ENCODE peak calls at places on chromosomes 1 and 21, in five cellular contexts. One of them, this sample, is unnamed.

GRCh38 chr1:48688102-48688760 is 88.5 kb downstream of the BEND5 start:
- ATAC-seq in upper lobe of left lung: no peak
- ATAC-seq in HCT116: peak
- ATAC-seq in GM23338: peak
- ATAC-seq in HepG2: peak
- ATAC-seq in this sample: no peak

GRCh38 chr1:35637401-35637809 is 3.9 kb downstream of the PSMB2 start:
- ATAC-seq in upper lobe of left lung: no peak
- ATAC-seq in HCT116: no peak
- ATAC-seq in GM23338: no peak
- ATAC-seq in HepG2: no peak
- ATAC-seq in this sample: no peak

GRCh38 chr1:109370712-109371270 is 26.9 kb downstream of the SORT1 start:
- ATAC-seq in upper lobe of left lung: peak
- ATAC-seq in HCT116: no peak
- ATAC-seq in GM23338: no peak
- ATAC-seq in HepG2: peak
- ATAC-seq in this sample: peak

GRCh38 chr1:225378880-225379279 is 49.0 kb downstream of the LBR start:
- ATAC-seq in upper lobe of left lung: no peak
- ATAC-seq in HCT116: no peak
- ATAC-seq in GM23338: peak
- ATAC-seq in HepG2: peak
- ATAC-seq in this sample: no peak

GRCh38 chr21:42093991-42094417 is 22.9 kb downstream of the UMODL1 start:
- ATAC-seq in upper lobe of left lung: no peak
- ATAC-seq in HCT116: no peak
- ATAC-seq in GM23338: no peak
- ATAC-seq in HepG2: no peak
- ATAC-seq in this sample: peak

GRCh38 chr1:41789616-41790330 is 128.9 kb downstream of the HIVEP3 start:
- ATAC-seq in upper lobe of left lung: no peak
- ATAC-seq in HCT116: no peak
- ATAC-seq in GM23338: peak
- ATAC-seq in HepG2: no peak
- ATAC-seq in this sample: no peak

GRCh38 chr1:208045410-208046252 is 134.7 kb upstream of the CD34 start:
- ATAC-seq in upper lobe of left lung: no peak
- ATAC-seq in HCT116: peak
- ATAC-seq in GM23338: no peak
- ATAC-seq in HepG2: no peak
- ATAC-seq in this sample: no peak

GRCh38 chr1:231272173-231272572 is 31.2 kb downstream of the GNPAT start:
- ATAC-seq in upper lobe of left lung: no peak
- ATAC-seq in HCT116: no peak
- ATAC-seq in GM23338: no peak
- ATAC-seq in HepG2: no peak
- ATAC-seq in this sample: no peak

GRCh38 chr1:211378844-211379243 is 52.2 kb downstream of the TRAF5 start:
- ATAC-seq in upper lobe of left lung: no peak
- ATAC-seq in HCT116: no peak
- ATAC-seq in GM23338: no peak
- ATAC-seq in HepG2: no peak
- ATAC-seq in this sample: no peak

GRCh38 chr1:19606817-19607706 is 37.0 kb upstream of the NBL1 start:
- ATAC-seq in upper lobe of left lung: no peak
- ATAC-seq in HCT116: no peak
- ATAC-seq in GM23338: no peak
- ATAC-seq in HepG2: no peak
- ATAC-seq in this sample: no peak

GRCh38 chr1:55568732-55569131 is 353.6 kb upstream of the USP24 start:
- ATAC-seq in upper lobe of left lung: no peak
- ATAC-seq in HCT116: no peak
- ATAC-seq in GM23338: no peak
- ATAC-seq in HepG2: no peak
- ATAC-seq in this sample: no peak

GRCh38 chr1:107058245-107059032 is 2.0 kb downstream of the PRMT6 start:
- ATAC-seq in upper lobe of left lung: no peak
- ATAC-seq in HCT116: no peak
- ATAC-seq in GM23338: no peak
- ATAC-seq in HepG2: no peak
- ATAC-seq in this sample: no peak

GRCh38 chr1:160117709-160118183 is 2.2 kb downstream of the ATP1A2 start:
- ATAC-seq in upper lobe of left lung: peak
- ATAC-seq in HCT116: no peak
- ATAC-seq in GM23338: peak
- ATAC-seq in HepG2: no peak
- ATAC-seq in this sample: peak

GRCh38 chr1:235060607-235061470 is 67.8 kb downstream of the TOMM20 start:
- ATAC-seq in upper lobe of left lung: no peak
- ATAC-seq in HCT116: peak
- ATAC-seq in GM23338: peak
- ATAC-seq in HepG2: peak
- ATAC-seq in this sample: peak

GRCh38 chr1:115456441-115456961 is 118.5 kb upstream of the NGF start:
- ATAC-seq in upper lobe of left lung: no peak
- ATAC-seq in HCT116: no peak
- ATAC-seq in GM23338: no peak
- ATAC-seq in HepG2: no peak
- ATAC-seq in this sample: no peak

GRCh38 chr1:189141056-189141455 is 1336.6 kb downstream of the BRINP3 start:
- ATAC-seq in upper lobe of left lung: peak
- ATAC-seq in HCT116: no peak
- ATAC-seq in GM23338: no peak
- ATAC-seq in HepG2: no peak
- ATAC-seq in this sample: peak

GRCh38 chr1:51962486-51963356 is 27.8 kb downstream of the RAB3B start:
- ATAC-seq in upper lobe of left lung: no peak
- ATAC-seq in HCT116: no peak
- ATAC-seq in GM23338: no peak
- ATAC-seq in HepG2: no peak
- ATAC-seq in this sample: no peak

GRCh38 chr1:161013104-161013590 is 7.8 kb downstream of the F11R start:
- ATAC-seq in upper lobe of left lung: no peak
- ATAC-seq in HCT116: no peak
- ATAC-seq in GM23338: peak
- ATAC-seq in HepG2: peak
- ATAC-seq in this sample: no peak

GRCh38 chr1:38000529-38001453 is 4.5 kb downstream of the FHL3 start:
- ATAC-seq in upper lobe of left lung: no peak
- ATAC-seq in HCT116: peak
- ATAC-seq in GM23338: peak
- ATAC-seq in HepG2: peak
- ATAC-seq in this sample: peak

GRCh38 chr1:7262611-7263010 is 477.4 kb downstream of the CAMTA1 start:
- ATAC-seq in upper lobe of left lung: no peak
- ATAC-seq in HCT116: no peak
- ATAC-seq in GM23338: no peak
- ATAC-seq in HepG2: no peak
- ATAC-seq in this sample: no peak

GRCh38 chr1:223271085-223271781 is 92.7 kb downstream of the SUSD4 start:
- ATAC-seq in upper lobe of left lung: no peak
- ATAC-seq in HCT116: no peak
- ATAC-seq in GM23338: no peak
- ATAC-seq in HepG2: no peak
- ATAC-seq in this sample: no peak

GRCh38 chr1:3778590-3779264 is 6.2 kb downstream of the SMIM1 start:
- ATAC-seq in upper lobe of left lung: no peak
- ATAC-seq in HCT116: no peak
- ATAC-seq in GM23338: no peak
- ATAC-seq in HepG2: no peak
- ATAC-seq in this sample: no peak

GRCh38 chr1:11797525-11798216 is 8.1 kb downstream of the MTHFR start:
- ATAC-seq in upper lobe of left lung: no peak
- ATAC-seq in HCT116: no peak
- ATAC-seq in GM23338: no peak
- ATAC-seq in HepG2: no peak
- ATAC-seq in this sample: peak

GRCh38 chr1:224245188-224245587 is 62.1 kb downstream of the DEGS1 start:
- ATAC-seq in upper lobe of left lung: peak
- ATAC-seq in HCT116: no peak
- ATAC-seq in GM23338: no peak
- ATAC-seq in HepG2: no peak
- ATAC-seq in this sample: peak

GRCh38 chr1:229208481-229208880 is 62.4 kb upstream of the RAB4A start:
- ATAC-seq in upper lobe of left lung: no peak
- ATAC-seq in HCT116: no peak
- ATAC-seq in GM23338: no peak
- ATAC-seq in HepG2: no peak
- ATAC-seq in this sample: no peak

GRCh38 chr1:230909974-230910754 is 41.8 kb upstream of the C1orf198 start:
- ATAC-seq in upper lobe of left lung: peak
- ATAC-seq in HCT116: no peak
- ATAC-seq in GM23338: no peak
- ATAC-seq in HepG2: no peak
- ATAC-seq in this sample: peak

GRCh38 chr1:157882560-157882959 is 41.0 kb upstream of the CD5L start:
- ATAC-seq in upper lobe of left lung: no peak
- ATAC-seq in HCT116: no peak
- ATAC-seq in GM23338: no peak
- ATAC-seq in HepG2: no peak
- ATAC-seq in this sample: no peak

GRCh38 chr1:7018826-7019225 is 233.6 kb downstream of the CAMTA1 start:
- ATAC-seq in upper lobe of left lung: no peak
- ATAC-seq in HCT116: no peak
- ATAC-seq in GM23338: no peak
- ATAC-seq in HepG2: no peak
- ATAC-seq in this sample: no peak

GRCh38 chr1:21599402-21599801 is 69.8 kb downstream of the RAP1GAP start:
- ATAC-seq in upper lobe of left lung: no peak
- ATAC-seq in HCT116: no peak
- ATAC-seq in GM23338: no peak
- ATAC-seq in HepG2: no peak
- ATAC-seq in this sample: no peak

GRCh38 chr1:84247425-84248220 is 53.9 kb upstream of the SAMD13 start:
- ATAC-seq in upper lobe of left lung: no peak
- ATAC-seq in HCT116: peak
- ATAC-seq in GM23338: no peak
- ATAC-seq in HepG2: peak
- ATAC-seq in this sample: no peak

GRCh38 chr1:23426828-23427227 is 2.3 kb upstream of the TCEA3 start:
- ATAC-seq in upper lobe of left lung: no peak
- ATAC-seq in HCT116: no peak
- ATAC-seq in GM23338: no peak
- ATAC-seq in HepG2: no peak
- ATAC-seq in this sample: no peak

GRCh38 chr1:23422955-23423354 is 1.6 kb downstream of the TCEA3 start:
- ATAC-seq in upper lobe of left lung: no peak
- ATAC-seq in HCT116: no peak
- ATAC-seq in GM23338: no peak
- ATAC-seq in HepG2: no peak
- ATAC-seq in this sample: no peak

GRCh38 chr1:23422313-23422877 is 2.2 kb downstream of the TCEA3 start:
- ATAC-seq in upper lobe of left lung: peak
- ATAC-seq in HCT116: no peak
- ATAC-seq in GM23338: no peak
- ATAC-seq in HepG2: no peak
- ATAC-seq in this sample: peak

GRCh38 chr1:23423415-23424170 is 955 bp downstream of the TCEA3 start:
- ATAC-seq in upper lobe of left lung: peak
- ATAC-seq in HCT116: no peak
- ATAC-seq in GM23338: peak
- ATAC-seq in HepG2: peak
- ATAC-seq in this sample: peak

DNA sequence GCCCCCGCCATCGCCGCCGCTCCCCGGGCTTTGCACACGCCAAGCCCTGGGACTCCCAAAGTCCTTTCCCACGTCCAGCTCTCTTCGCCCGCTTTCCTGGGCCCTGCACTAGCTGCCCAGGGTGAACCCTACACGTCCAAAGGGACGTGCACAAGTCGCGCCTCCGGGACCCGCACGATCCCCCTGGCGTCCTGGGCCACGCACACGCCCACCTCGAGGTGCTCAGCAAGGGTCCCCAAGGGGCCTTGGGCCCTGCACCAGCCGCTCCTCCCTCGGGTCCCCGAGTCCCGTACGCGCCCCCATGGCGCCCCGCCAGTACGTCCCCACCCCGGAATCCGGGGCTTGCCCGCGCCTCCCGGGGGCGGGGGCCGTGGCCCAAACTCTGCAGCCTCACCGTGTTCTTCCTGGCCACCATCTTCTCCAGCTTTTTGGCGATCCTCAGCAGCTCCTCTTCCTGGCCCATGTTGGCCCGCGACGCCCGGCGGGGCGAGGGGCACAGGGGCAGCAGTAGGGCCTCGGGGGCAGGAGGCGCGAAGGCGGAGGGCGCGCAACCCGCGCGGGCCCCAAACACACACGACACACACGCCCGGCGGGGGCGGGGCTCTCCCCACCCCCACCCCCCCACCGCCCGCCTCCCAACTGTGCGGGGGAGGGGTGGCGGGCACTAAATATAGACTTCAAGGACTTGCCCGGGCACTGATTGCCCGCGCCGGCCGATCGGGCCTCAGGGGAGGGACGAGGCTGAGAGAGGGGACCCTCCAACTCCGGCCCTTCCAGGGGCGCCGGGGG is at the start of gene TCEA3:
- ATAC-seq in upper lobe of left lung: peak
- ATAC-seq in HCT116: peak
- ATAC-seq in GM23338: peak
- ATAC-seq in HepG2: peak
- ATAC-seq in this sample: peak
- TF ChIP-seq POLR2AphosphoS5 in upper lobe of left lung: no peak
- TF ChIP-seq POLR2AphosphoS5 in HCT116: no peak
- TF ChIP-seq POLR2AphosphoS5 in GM23338: no peak
- TF ChIP-seq POLR2AphosphoS5 in HepG2: peak
- TF ChIP-seq POLR2AphosphoS5 in this sample: no peak

GRCh38 chr1:39919545-39919944 is 17.8 kb upstream of the MYCL start:
- ATAC-seq in upper lobe of left lung: peak
- ATAC-seq in HCT116: peak
- ATAC-seq in GM23338: peak
- ATAC-seq in HepG2: peak
- ATAC-seq in this sample: peak
- TF ChIP-seq POLR2AphosphoS5 in upper lobe of left lung: no peak
- TF ChIP-seq POLR2AphosphoS5 in HCT116: no peak
- TF ChIP-seq POLR2AphosphoS5 in GM23338: no peak
- TF ChIP-seq POLR2AphosphoS5 in HepG2: no peak
- TF ChIP-seq POLR2AphosphoS5 in this sample: no peak

GRCh38 chr21:39400173-39400572 is 45.4 kb downstream of the LCA5L start:
- ATAC-seq in upper lobe of left lung: no peak
- ATAC-seq in HCT116: no peak
- ATAC-seq in GM23338: no peak
- ATAC-seq in HepG2: no peak
- ATAC-seq in this sample: no peak

GRCh38 chr21:39392296-39392695 is 43.4 kb upstream of the HMGN1 start:
- ATAC-seq in upper lobe of left lung: no peak
- ATAC-seq in HCT116: no peak
- ATAC-seq in GM23338: no peak
- ATAC-seq in HepG2: no peak
- ATAC-seq in this sample: no peak

GRCh38 chr21:39392981-39393380 is 44.1 kb upstream of the HMGN1 start:
- ATAC-seq in upper lobe of left lung: no peak
- ATAC-seq in HCT116: no peak
- ATAC-seq in GM23338: no peak
- ATAC-seq in HepG2: no peak
- ATAC-seq in this sample: no peak

GRCh38 chr21:39397651-39398385 is 47.8 kb downstream of the LCA5L start:
- ATAC-seq in upper lobe of left lung: no peak
- ATAC-seq in HCT116: no peak
- ATAC-seq in GM23338: no peak
- ATAC-seq in HepG2: no peak
- ATAC-seq in this sample: no peak
- TF ChIP-seq POLR2AphosphoS5 in upper lobe of left lung: no peak
- TF ChIP-seq POLR2AphosphoS5 in HCT116: no peak
- TF ChIP-seq POLR2AphosphoS5 in GM23338: no peak
- TF ChIP-seq POLR2AphosphoS5 in HepG2: no peak
- TF ChIP-seq POLR2AphosphoS5 in this sample: no peak

GRCh38 chr1:54266195-54266594 is 66.2 kb downstream of the MRPL37 start:
- ATAC-seq in upper lobe of left lung: no peak
- ATAC-seq in HCT116: no peak
- ATAC-seq in GM23338: no peak
- ATAC-seq in HepG2: no peak
- ATAC-seq in this sample: no peak
- TF ChIP-seq POLR2AphosphoS5 in upper lobe of left lung: no peak
- TF ChIP-seq POLR2AphosphoS5 in HCT116: no peak
- TF ChIP-seq POLR2AphosphoS5 in GM23338: no peak
- TF ChIP-seq POLR2AphosphoS5 in HepG2: no peak
- TF ChIP-seq POLR2AphosphoS5 in this sample: no peak

This sample was measured in gastroesophageal sphincter.